ENCODE peak calls at places on chromosomes 1 and 21, in ten cellular contexts. T, W, S, R, E, P, Y, C, U and Q are unnamed samples. For H3K9me3 and H3K4me1, the result is how much of the 10 kb centered on the place peaks cover.

GRCh38 chr1:155207578-155208405 is at the start of gene THBS3:
- DNase-seq in T (peak), E (no peak), Y (peak), W (no peak), S (no peak), U (peak), R (no peak), P (no peak), C (no peak), Q (no peak)

GRCh38 chr1:186617860-186618780 is 62.1 kb downstream of the PTGS2 start:
- DNase-seq in R (no peak), S (peak), W (peak), C (no peak), U (peak), P (no peak), T (no peak), E (no peak), Y (peak), Q (peak)

GRCh38 chr1:222798111-222798510 is 16.7 kb upstream of the DISP1 start:
- DNase-seq in E (no peak), C (no peak), R (no peak), T (peak), W (no peak), P (no peak), Y (no peak), U (peak), S (no peak), Q (no peak)

GRCh38 chr21:31798842-31799691 is 67.1 kb upstream of the SCAF4 start:
- DNase-seq in Y (no peak), E (no peak), C (no peak), R (no peak), U (no peak), T (no peak), P (peak), S (no peak), W (no peak), Q (no peak)

GRCh38 chr1:234214129-234214910 is 158.9 kb upstream of the COA6 start:
- DNase-seq in W (peak), T (no peak), P (peak), E (no peak), R (no peak), C (no peak), S (no peak), Y (peak), U (peak), Q (peak)

GRCh38 chr1:167207940-167208623 is 12.6 kb upstream of the POU2F1 start:
- DNase-seq in U (no peak), R (no peak), S (no peak), T (no peak), C (no peak), E (no peak), Y (no peak), P (no peak), W (no peak), Q (no peak)

GRCh38 chr1:246262281-246262680 is 244.8 kb downstream of the SMYD3 start:
- DNase-seq in T (peak), U (no peak), C (no peak), S (no peak), P (no peak), W (no peak), Y (no peak), R (no peak), E (no peak), Q (no peak)

GRCh38 chr1:25026757-25027450 is 96.8 kb upstream of the RUNX3 start:
- DNase-seq in Y (no peak), S (no peak), P (no peak), T (no peak), R (no peak), W (no peak), C (no peak), E (no peak), U (no peak), Q (no peak)

GRCh38 chr1:6027591-6027990 is 18.1 kb upstream of the KCNAB2 start:
- DNase-seq in S (no peak), U (no peak), Y (no peak), R (no peak), E (no peak), T (no peak), P (no peak), C (no peak), W (no peak), Q (no peak)

GRCh38 chr1:199619202-199619601 is 408.3 kb upstream of the NR5A2 start:
- DNase-seq in Y (no peak), C (no peak), R (no peak), P (no peak), W (no peak), S (no peak), U (no peak), E (no peak), T (no peak), Q (no peak)

GRCh38 chr1:9249534-9250335 is 15.2 kb downstream of the H6PD start:
- DNase-seq in W (peak), T (peak), Y (peak), P (no peak), U (peak), E (peak), R (no peak), S (peak), C (no peak), Q (no peak)

GRCh38 chr1:26864610-26865480 is 1.9 kb downstream of the SFN start:
- DNase-seq in C (peak), P (peak), R (peak), E (peak), U (peak), Y (peak), W (peak), S (peak), T (peak), Q (peak)

GRCh38 chr1:111436726-111437125 is 9.2 kb upstream of the OVGP1 start:
- DNase-seq in C (no peak), P (no peak), T (no peak), E (no peak), R (no peak), W (no peak), Y (no peak), S (no peak), U (peak), Q (no peak)

GRCh38 chr1:23809751-23810171 is 9.2 kb upstream of the GALE start:
- DNase-seq in C (peak), E (peak), P (peak), R (peak), S (peak), Y (peak), W (peak), U (peak), T (peak), Q (peak)

GRCh38 chr1:212633144-212633543 is 24.6 kb downstream of the ATF3 start:
- DNase-seq in E (no peak), R (no peak), W (no peak), S (no peak), C (no peak), Y (no peak), T (no peak), U (no peak), P (no peak), Q (no peak)

GRCh38 chr1:224763126-224763764 is 147.1 kb downstream of the CNIH3 start:
- DNase-seq in R (no peak), Y (no peak), P (no peak), E (no peak), W (no peak), T (no peak), C (no peak), U (peak), S (no peak), Q (no peak)

GRCh38 chr1:111483166-111483565 is 9.4 kb downstream of the C1orf162 start:
- DNase-seq in W (no peak), P (no peak), C (no peak), Y (no peak), T (no peak), E (no peak), U (peak), R (no peak), S (no peak), Q (no peak)

GRCh38 chr1:201594575-201595245 is 55.8 kb downstream of the NAV1 start:
- DNase-seq in P (peak), T (no peak), E (no peak), S (no peak), W (no peak), Y (no peak), C (no peak), R (no peak), U (peak), Q (no peak)

GRCh38 chr1:114352797-114353196 is 158.2 kb downstream of the TRIM33 start:
- DNase-seq in T (no peak), S (no peak), C (no peak), U (peak), R (no peak), P (peak), W (peak), E (no peak), Y (no peak), Q (no peak)

GRCh38 chr1:197151185-197151584 is 4.7 kb upstream of the ASPM start:
- DNase-seq in C (no peak), E (no peak), S (no peak), R (no peak), P (no peak), W (no peak), U (no peak), Y (no peak), T (no peak), Q (no peak)

GRCh38 chr1:162276493-162276892 is 100.2 kb downstream of the SPATA46 start:
- DNase-seq in W (no peak), S (no peak), E (no peak), R (no peak), U (peak), P (peak), Y (no peak), T (peak), C (no peak), Q (no peak)

GRCh38 chr21:44552136-44552535 is 831 bp upstream of the KRTAP10-2 start:
- DNase-seq in Y (no peak), U (no peak), C (no peak), W (no peak), R (no peak), S (no peak), T (no peak), P (no peak), E (no peak), Q (no peak)

GRCh38 chr1:172299515-172299914 is 121.0 kb upstream of the C1orf105 start:
- DNase-seq in T (no peak), U (no peak), C (no peak), S (no peak), W (no peak), E (no peak), R (no peak), P (no peak), Y (no peak), Q (no peak)

GRCh38 chr1:211092955-211093354 is 41.0 kb downstream of the KCNH1 start:
- DNase-seq in R (no peak), W (no peak), U (no peak), E (no peak), P (no peak), S (no peak), T (no peak), C (no peak), Y (no peak), Q (no peak)

GRCh38 chr1:234342749-234343148 is 30.5 kb upstream of the COA6 start:
- DNase-seq in W (no peak), E (no peak), U (no peak), T (no peak), P (no peak), C (no peak), Y (no peak), S (no peak), R (no peak), Q (no peak)

GRCh38 chr1:10737268-10737624 is 59.2 kb downstream of the CASZ1 start:
- DNase-seq in R (no peak), T (no peak), Y (peak), U (no peak), C (no peak), S (no peak), E (no peak), P (peak), W (peak), Q (no peak)

GRCh38 chr1:169090308-169090899 is 16.1 kb upstream of the ATP1B1 start:
- DNase-seq in Y (no peak), R (no peak), S (no peak), W (no peak), P (no peak), C (no peak), U (no peak), T (no peak), E (no peak), Q (no peak)

GRCh38 chr1:90579212-90579802 is 137.8 kb downstream of the BARHL2 start:
- DNase-seq in E (no peak), W (no peak), R (peak), C (no peak), S (no peak), U (peak), P (peak), Y (no peak), T (peak), Q (no peak)

GRCh38 chr1:7228252-7228961 is 443.2 kb downstream of the CAMTA1 start:
- DNase-seq in S (no peak), P (no peak), U (no peak), Y (no peak), R (no peak), T (no peak), W (no peak), C (no peak), E (no peak), Q (no peak)

GRCh38 chr1:66938618-66939017 is 13.8 kb downstream of the MIER1 start:
- DNase-seq in W (no peak), R (no peak), P (no peak), S (no peak), E (no peak), C (no peak), U (peak), Y (no peak), T (peak), Q (no peak)

GRCh38 chr21:42120056-42120903 is 49.2 kb downstream of the UMODL1 start:
- DNase-seq in T (no peak), U (no peak), P (no peak), Y (no peak), C (no peak), E (no peak), R (no peak), W (no peak), S (no peak), Q (no peak)

GRCh38 chr1:95233321-95233736 is 681 bp upstream of the RWDD3 start:
- DNase-seq in S (peak), U (peak), P (peak), W (peak), R (no peak), T (peak), Y (peak), C (no peak), E (peak), Q (no peak)

GRCh38 chr1:18681423-18681835 is 50.8 kb downstream of the PAX7 start:
- DNase-seq in R (peak), Y (no peak), S (no peak), U (peak), T (no peak), C (no peak), W (no peak), P (peak), E (no peak), Q (peak)

GRCh38 chr1:221164029-221164428 is 284.8 kb downstream of the HLX start:
- DNase-seq in U (peak), R (no peak), T (peak), E (no peak), Y (no peak), W (no peak), C (no peak), P (no peak), S (no peak), Q (no peak)

GRCh38 chr21:37446552-37446951 is 80.0 kb downstream of the DYRK1A start:
- DNase-seq in T (no peak), E (no peak), P (no peak), S (no peak), C (no peak), W (no peak), Y (no peak), U (no peak), R (no peak), Q (no peak)

GRCh38 chr21:46624050-46624449 is 11.4 kb upstream of the PRMT2 start:
- DNase-seq in P (no peak), T (no peak), U (no peak), S (no peak), W (no peak), Y (no peak), R (no peak), E (no peak), C (no peak), Q (no peak)

GRCh38 chr21:46627726-46628125 is 7.7 kb upstream of the PRMT2 start:
- DNase-seq in R (no peak), W (no peak), T (no peak), S (no peak), P (no peak), Y (no peak), C (no peak), U (no peak), E (no peak), Q (no peak)

GRCh38 chr21:46625759-46626158 is 9.7 kb upstream of the PRMT2 start:
- DNase-seq in Y (no peak), S (no peak), W (no peak), T (no peak), R (no peak), P (no peak), U (no peak), E (no peak), C (no peak), Q (no peak)

GRCh38 chr21:46628868-46629267 is 6.6 kb upstream of the PRMT2 start:
- DNase-seq in P (no peak), Y (no peak), W (no peak), S (no peak), U (no peak), E (no peak), T (no peak), C (no peak), R (no peak), Q (no peak)

DNA sequence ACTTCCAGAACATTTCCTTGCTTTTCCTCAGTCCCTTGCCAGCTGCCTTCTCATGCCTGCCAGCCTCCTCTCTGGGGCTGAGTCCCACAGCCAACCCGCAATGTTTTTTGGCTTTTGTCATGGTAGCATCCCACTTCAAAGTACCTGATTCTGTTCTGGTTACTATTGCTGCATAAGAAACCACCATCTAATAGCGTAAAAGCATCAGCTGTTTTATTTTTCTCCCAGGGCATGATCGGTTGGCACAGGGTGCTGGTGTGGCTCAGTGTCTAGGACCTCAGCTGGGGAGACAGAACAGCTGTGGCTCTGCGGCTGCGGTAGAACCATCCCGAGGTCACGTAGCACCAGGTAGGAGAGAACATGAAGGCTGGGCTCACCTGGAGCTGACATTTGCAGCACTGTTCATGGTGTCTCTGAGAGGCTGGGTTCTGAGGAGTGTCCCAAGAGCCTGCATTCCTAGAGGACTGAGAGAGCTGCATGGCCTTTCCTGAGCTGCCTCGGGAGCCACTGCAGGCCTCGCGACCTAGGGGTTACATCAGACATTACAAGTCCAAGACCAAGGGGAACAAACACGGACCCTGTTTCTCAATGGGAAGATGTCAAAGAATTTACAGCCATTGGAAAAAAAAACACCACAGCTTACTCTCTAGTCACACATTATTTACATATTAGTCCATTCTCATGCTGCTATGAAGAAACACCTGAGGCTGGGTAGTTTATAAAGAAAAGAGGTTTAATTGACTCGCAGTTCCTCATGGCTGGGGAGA is 8.8 kb upstream of the PRMT2 start:
- DNase-seq in C (no peak), U (no peak), R (peak), W (no peak), T (no peak), S (no peak), P (no peak), Y (no peak), E (no peak), Q (no peak)
- H3K9me3 ChIP-seq in C (under half), U (under half), R (under half), W (under half), T (under half), S (under half), P (under half), Y (under half), E (under half), Q (under half)

GRCh38 chr1:37174876-37175275 is 140.6 kb upstream of the GRIK3 start:
- DNase-seq in T (peak), P (no peak), R (no peak), W (no peak), S (no peak), Y (no peak), U (no peak), E (no peak), C (no peak), Q (no peak)
- H3K4me1 ChIP-seq in T (under half), P (under half), R (under half), W (under half), S (under half), Y (under half), U (under half), E (under half), C (under half), Q (under half)

GRCh38 chr1:203969846-203970245 is 103.1 kb upstream of the SOX13 start:
- DNase-seq in E (no peak), R (no peak), S (no peak), T (no peak), P (no peak), Y (no peak), C (no peak), W (no peak), U (no peak), Q (no peak)

DNA sequence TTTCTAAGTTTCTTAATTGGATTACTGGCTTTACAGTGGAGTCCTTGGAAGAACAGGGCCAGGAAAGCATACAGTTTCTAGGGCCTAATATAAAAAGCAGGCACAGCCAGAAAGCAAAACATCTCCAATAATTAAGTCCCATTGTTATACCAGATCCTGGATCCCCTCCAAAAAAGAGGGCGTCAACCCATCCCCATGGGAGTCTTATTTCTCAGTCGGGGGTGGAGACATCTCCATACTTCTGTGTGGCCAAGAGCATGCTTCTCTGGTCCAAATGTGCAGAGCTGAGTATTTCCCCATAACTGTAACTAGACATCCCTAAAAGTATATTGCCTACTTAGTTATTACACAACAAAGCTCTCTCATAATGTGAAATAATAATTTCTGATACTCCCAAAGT is 104.2 kb upstream of the SOX13 start:
- DNase-seq in R (no peak), U (peak), W (no peak), P (no peak), C (no peak), T (no peak), E (no peak), Y (peak), S (no peak), Q (no peak)
- H3K9me3 ChIP-seq in R (under half), U (under half), W (under half), P (under half), C (under half), T (under half), E (under half), Y (under half), S (under half), Q (under half)

GRCh38 chr1:1780598-1781525 is 2.6 kb upstream of the NADK start:
- DNase-seq in S (peak), W (no peak), U (peak), C (no peak), T (no peak), R (no peak), E (no peak), Y (no peak), P (no peak), Q (no peak)
- H3K4me1 ChIP-seq in S (under half), W (half or more), U (under half), C (half or more), T (under half), R (half or more), E (under half), Y (under half), P (under half), Q (half or more)

GRCh38 chr1:152824964-152825363 is 2.3 kb upstream of the LCE1A start:
- DNase-seq in S (no peak), W (no peak), R (no peak), P (no peak), E (no peak), U (no peak), Y (no peak), C (no peak), T (no peak), Q (no peak)
- H3K9me3 ChIP-seq in S (under half), W (under half), R (under half), P (under half), E (under half), U (under half), Y (under half), C (under half), T (under half), Q (under half)

GRCh38 chr1:39958801-39959200 is 3.9 kb downstream of the MFSD2A start:
- DNase-seq in Y (no peak), T (no peak), E (no peak), S (no peak), C (no peak), U (no peak), P (no peak), W (no peak), R (no peak), Q (no peak)
- H3K4me1 ChIP-seq in Y (under half), T (under half), E (under half), S (under half), C (under half), U (under half), P (under half), W (under half), R (under half), Q (under half)

GRCh38 chr1:3013371-3014038 is 7.8 kb upstream of the ACTRT2 start:
- DNase-seq in P (no peak), Y (no peak), W (no peak), E (no peak), C (no peak), T (no peak), S (no peak), R (no peak), U (no peak), Q (peak)

GRCh38 chr1:3014041-3014440 is 7.2 kb upstream of the ACTRT2 start:
- DNase-seq in U (no peak), R (no peak), S (no peak), E (no peak), C (no peak), Y (no peak), W (no peak), T (no peak), P (no peak), Q (no peak)

GRCh38 chr1:3015269-3015635 is 6.0 kb upstream of the ACTRT2 start:
- DNase-seq in U (no peak), Y (no peak), R (no peak), W (no peak), S (no peak), E (no peak), P (no peak), C (no peak), T (no peak), Q (peak)

GRCh38 chr1:3015744-3016143 is 5.5 kb upstream of the ACTRT2 start:
- DNase-seq in W (no peak), C (no peak), R (no peak), U (no peak), E (no peak), S (no peak), Y (no peak), P (no peak), T (no peak), Q (no peak)

GRCh38 chr1:3014443-3015268 is 6.6 kb upstream of the ACTRT2 start:
- DNase-seq in E (no peak), U (no peak), S (no peak), T (no peak), W (no peak), P (no peak), Y (no peak), R (no peak), C (no peak), Q (no peak)
- H3K9me3 ChIP-seq in E (under half), U (under half), S (under half), T (under half), W (under half), P (under half), Y (under half), R (under half), C (under half), Q (under half)